ENCODE peak calls at places on chromosomes 7 and 10, in six cellular contexts. E is glomerular endothelial cell, Z is NCI-H774, Y is ACHN, R is NCI-H1105 treated with DMSO at 0.1 percent for 48 hours, D is WTC11. L is an unnamed sample.

GRCh38 chr7:7620644-7621210 is 19.8 kb upstream of the UMAD1 start:
- DNase-seq in E (no peak), Z (no peak), Y (no peak), R (no peak), D (no peak), L (no peak)

GRCh38 chr7:33950047-33950714 is 44.8 kb downstream of the BMPER start:
- DNase-seq in E (no peak), Z (no peak), Y (no peak), R (no peak), D (no peak), L (no peak)

GRCh38 chr10:45557275-45557905 is 115.2 kb downstream of the ZFAND4 start:
- DNase-seq in E (peak), Z (no peak), Y (no peak), R (no peak), D (no peak), L (no peak)

GRCh38 chr7:27244488-27245123 is 2.0 kb downstream of the EVX1 start:
- DNase-seq in E (no peak), Z (no peak), Y (no peak), R (no peak), D (no peak), L (no peak)

GRCh38 chr10:97805096-97805879 is 33.5 kb upstream of the SFRP5 start:
- DNase-seq in E (no peak), Z (no peak), Y (no peak), R (peak), D (peak), L (no peak)

GRCh38 chr10:110600487-110601101 is 33.1 kb downstream of the SMC3 start:
- DNase-seq in E (peak), Z (no peak), Y (peak), R (peak), D (no peak), L (peak)

GRCh38 chr7:100630066-100630465 is 11.3 kb downstream of the TFR2 start:
- DNase-seq in E (no peak), Z (no peak), Y (no peak), R (no peak), D (no peak), L (no peak)

GRCh38 chr7:22193361-22194016 is 163.5 kb downstream of the RAPGEF5 start:
- DNase-seq in E (no peak), Z (no peak), Y (no peak), R (peak), D (peak), L (peak)

GRCh38 chr7:116630932-116631449 is 41.0 kb upstream of the MET start:
- DNase-seq in E (no peak), Z (peak), Y (peak), R (no peak), D (no peak), L (peak)

GRCh38 chr7:144787127-144787526 is 48.7 kb downstream of the TPK1 start:
- DNase-seq in E (no peak), Z (no peak), Y (peak), R (no peak), D (no peak), L (no peak)

GRCh38 chr10:111128331-111129167 is 51.7 kb downstream of the ADRA2A start:
- DNase-seq in E (no peak), Z (no peak), Y (peak), R (no peak), D (no peak), L (peak)

GRCh38 chr7:2621948-2622640 is 9.7 kb upstream of the TTYH3 start:
- DNase-seq in E (no peak), Z (no peak), Y (no peak), R (no peak), D (peak), L (no peak)

GRCh38 chr7:2032030-2032875 is 200.5 kb downstream of the MAD1L1 start:
- DNase-seq in E (no peak), Z (no peak), Y (peak), R (no peak), D (no peak), L (peak)

GRCh38 chr10:14123066-14123465 is 207.7 kb downstream of the FRMD4A start:
- DNase-seq in E (no peak), Z (no peak), Y (no peak), R (no peak), D (no peak), L (no peak)

GRCh38 chr7:29126804-29127203 is 19.5 kb downstream of the CPVL start:
- DNase-seq in E (no peak), Z (no peak), Y (no peak), R (no peak), D (no peak), L (no peak)

GRCh38 chr7:71442492-71443196 is 310.7 kb downstream of the GALNT17 start:
- DNase-seq in E (no peak), Z (no peak), Y (no peak), R (no peak), D (no peak), L (no peak)

GRCh38 chr7:131909151-131909768 is 352.8 kb upstream of the PODXL start:
- DNase-seq in E (no peak), Z (no peak), Y (no peak), R (no peak), D (peak), L (no peak)

GRCh38 chr10:58555170-58555929 is 42.7 kb downstream of the BICC1 start:
- DNase-seq in E (no peak), Z (no peak), Y (peak), R (no peak), D (no peak), L (no peak)

GRCh38 chr7:44587843-44588711 is 6.0 kb upstream of the TMED4 start:
- DNase-seq in E (peak), Z (peak), Y (peak), R (peak), D (no peak), L (peak)

GRCh38 chr7:70788276-70788675 is 343.7 kb upstream of the GALNT17 start:
- DNase-seq in E (no peak), Z (no peak), Y (no peak), R (no peak), D (no peak), L (peak)

GRCh38 chr10:85532821-85533220 is 833.8 kb downstream of the GRID1 start:
- DNase-seq in E (no peak), Z (no peak), Y (no peak), R (no peak), D (no peak), L (no peak)

GRCh38 chr10:59880976-59881510 is 25.3 kb downstream of the CCDC6 start:
- DNase-seq in E (no peak), Z (no peak), Y (no peak), R (no peak), D (no peak), L (no peak)

GRCh38 chr10:101007099-101007711 is 7.6 kb downstream of the LZTS2 start:
- DNase-seq in E (no peak), Z (no peak), Y (no peak), R (no peak), D (no peak), L (no peak)

GRCh38 chr10:80322711-80323110 is 33.3 kb upstream of the MAT1A start:
- DNase-seq in E (no peak), Z (no peak), Y (no peak), R (no peak), D (no peak), L (no peak)

GRCh38 chr10:548212-548897 is 141.1 kb downstream of the DIP2C start:
- DNase-seq in E (no peak), Z (no peak), Y (no peak), R (no peak), D (no peak), L (no peak)

GRCh38 chr10:61313460-61313859 is 139.7 kb downstream of the TMEM26 start:
- DNase-seq in E (no peak), Z (no peak), Y (no peak), R (no peak), D (no peak), L (peak)

GRCh38 chr10:51092402-51092801 is 18.1 kb downstream of the PRKG1 start:
- DNase-seq in E (no peak), Z (no peak), Y (peak), R (no peak), D (no peak), L (peak)

GRCh38 chr7:151386301-151387160 is 23.3 kb downstream of the WDR86 start:
- DNase-seq in E (no peak), Z (no peak), Y (no peak), R (no peak), D (no peak), L (no peak)

GRCh38 chr10:11227103-11227502 is 209.4 kb downstream of the CELF2 start:
- DNase-seq in E (no peak), Z (no peak), Y (no peak), R (no peak), D (no peak), L (no peak)

GRCh38 chr10:69483988-69484387 is 32.7 kb downstream of the TSPAN15 start:
- DNase-seq in E (no peak), Z (no peak), Y (no peak), R (no peak), D (no peak), L (peak)

GRCh38 chr7:16626388-16626787 is 19.2 kb downstream of the ANKMY2 start:
- DNase-seq in E (no peak), Z (no peak), Y (no peak), R (no peak), D (no peak), L (no peak)

GRCh38 chr10:110496553-110497437 is 912 bp upstream of the DUSP5 start:
- DNase-seq in E (no peak), Z (no peak), Y (peak), R (no peak), D (no peak), L (peak)

GRCh38 chr7:22301790-22302189 is 55.2 kb downstream of the RAPGEF5 start:
- DNase-seq in E (no peak), Z (no peak), Y (no peak), R (no peak), D (no peak), L (no peak)

GRCh38 chr10:25206693-25207414 is 32.1 kb downstream of the GPR158 start:
- DNase-seq in E (no peak), Z (no peak), Y (no peak), R (no peak), D (no peak), L (no peak)

GRCh38 chr10:3427846-3428442 is 255.4 kb upstream of the PITRM1 start:
- DNase-seq in E (no peak), Z (no peak), Y (no peak), R (no peak), D (no peak), L (no peak)

GRCh38 chr10:89390875-89391576 is 1.4 kb upstream of the IFIT1 start:
- DNase-seq in E (no peak), Z (no peak), Y (no peak), R (peak), D (no peak), L (no peak)

GRCh38 chr7:69162931-69163330 is 435.3 kb upstream of the AUTS2 start:
- DNase-seq in E (no peak), Z (no peak), Y (no peak), R (no peak), D (no peak), L (no peak)